ENCODE peak calls at places on chromosome 10, in seven cellular contexts. T, J, W, I, B, P and M are unnamed samples.

GRCh38 chr10:102723989-102724388 is 9.6 kb downstream of the SFXN2 start:
- DNase-seq in W (no peak), T (no peak), P (no peak), I (no peak), J (no peak), B (no peak), M (no peak)

GRCh38 chr10:33152146-33152545 is 182.3 kb downstream of the NRP1 start:
- DNase-seq in T (no peak), P (no peak), J (no peak), I (no peak), W (no peak), B (no peak), M (no peak)

GRCh38 chr10:129605266-129605985 is 138.4 kb downstream of the MGMT start:
- DNase-seq in P (peak; percentile 9), T (no peak), I (no peak), J (no peak), W (no peak), B (no peak), M (no peak)

GRCh38 chr10:99630439-99630838 is 10.2 kb upstream of the SLC25A28 start:
- DNase-seq in I (peak; percentile 14), W (no peak), T (peak; percentile 58), J (no peak), B (no peak), P (peak; percentile 64), M (no peak)

GRCh38 chr10:124916098-124916584 is 25.8 kb upstream of the ZRANB1 start:
- DNase-seq in J (no peak), I (no peak), W (no peak), T (no peak), P (peak; percentile 32), B (no peak), M (no peak)

GRCh38 chr10:3992374-3993178 is 207.6 kb upstream of the KLF6 start:
- DNase-seq in T (no peak), J (no peak), I (no peak), B (no peak), P (no peak), W (no peak), M (no peak)

GRCh38 chr10:111762114-111762513 is 421.5 kb downstream of the GPAM start:
- DNase-seq in W (no peak), P (no peak), B (no peak), I (no peak), J (no peak), T (no peak), M (no peak)

GRCh38 chr10:12344375-12345110 is 4.8 kb upstream of the CAMK1D start:
- DNase-seq in W (no peak), T (no peak), B (no peak), J (no peak), I (no peak), P (no peak), M (no peak)

GRCh38 chr10:110214380-110214826 is 7.0 kb downstream of the MXI1 start:
- DNase-seq in T (no peak), W (no peak), B (no peak), J (no peak), I (no peak), P (peak; percentile 58), M (no peak)

GRCh38 chr10:77637986-77638765 is 568 bp upstream of the KCNMA1 start:
- DNase-seq in J (peak; percentile 74), T (no peak), P (peak; percentile 61), W (no peak), B (peak; percentile 53), I (peak; percentile 86), M (no peak)

GRCh38 chr10:6737080-6737641 is 157.1 kb upstream of the PRKCQ start:
- DNase-seq in J (no peak), I (no peak), P (peak; percentile 60), W (no peak), T (no peak), B (no peak), M (no peak)

GRCh38 chr10:3950676-3951275 is 165.8 kb upstream of the KLF6 start:
- DNase-seq in I (no peak), B (no peak), P (no peak), W (peak; percentile 89), T (no peak), J (no peak), M (no peak)

GRCh38 chr10:102997998-102998397 is 79.9 kb downstream of the CNNM2 start:
- DNase-seq in W (no peak), P (no peak), T (no peak), I (no peak), J (no peak), B (no peak), M (no peak)

GRCh38 chr10:71339796-71340589 is 20.9 kb downstream of the SLC29A3 start:
- DNase-seq in J (no peak), P (no peak), I (no peak), W (no peak), T (peak; percentile 70), B (no peak), M (no peak)

GRCh38 chr10:15486404-15486803 is 115.3 kb upstream of the FAM171A1 start:
- DNase-seq in P (peak; percentile 86), I (no peak), T (no peak), W (no peak), B (no peak), J (no peak), M (no peak)

GRCh38 chr10:96588601-96589419 is 2.0 kb upstream of the TM9SF3 start:
- DNase-seq in P (no peak), I (no peak), W (no peak), T (no peak), J (no peak), B (no peak), M (no peak)

GRCh38 chr10:11006428-11006825 is 11.2 kb upstream of the CELF2 start:
- DNase-seq in T (no peak), W (no peak), P (no peak), I (no peak), B (no peak), J (no peak), M (no peak)
- H3K4me3 ChIP-seq in T (no peak overlapping the region), W (no peak overlapping the region), P (no peak overlapping the region), I (no peak overlapping the region), B (no peak overlapping the region), J (no peak overlapping the region), M (no peak overlapping the region)

DNA sequence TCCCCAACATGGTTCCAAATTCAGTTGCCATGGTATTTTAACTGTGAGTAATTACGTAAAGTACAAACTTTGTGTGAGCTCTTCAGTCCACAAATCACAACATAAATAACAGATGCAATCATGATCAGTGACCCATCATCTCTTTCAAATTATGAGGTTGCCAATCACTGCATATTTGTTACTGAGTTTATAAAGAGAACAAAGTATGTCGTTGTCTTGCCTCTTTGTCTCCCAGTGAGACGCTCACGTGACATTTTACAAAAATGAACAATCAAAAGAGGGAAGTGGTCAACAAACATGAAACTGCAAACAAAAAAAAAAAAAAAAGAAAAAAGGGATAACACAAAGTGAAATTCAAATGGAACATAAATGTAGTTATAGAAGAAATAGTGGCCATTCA is 122.7 kb upstream of the PDSS1 start:
- DNase-seq in T (no peak), J (no peak), I (no peak), W (no peak), B (no peak), P (no peak), M (no peak)
- H3K27ac ChIP-seq in T (no peak overlapping the region), J (no peak overlapping the region), I (no peak overlapping the region), W (no peak overlapping the region), B (no peak overlapping the region), P (no peak overlapping the region), M (no peak overlapping the region)

DNA sequence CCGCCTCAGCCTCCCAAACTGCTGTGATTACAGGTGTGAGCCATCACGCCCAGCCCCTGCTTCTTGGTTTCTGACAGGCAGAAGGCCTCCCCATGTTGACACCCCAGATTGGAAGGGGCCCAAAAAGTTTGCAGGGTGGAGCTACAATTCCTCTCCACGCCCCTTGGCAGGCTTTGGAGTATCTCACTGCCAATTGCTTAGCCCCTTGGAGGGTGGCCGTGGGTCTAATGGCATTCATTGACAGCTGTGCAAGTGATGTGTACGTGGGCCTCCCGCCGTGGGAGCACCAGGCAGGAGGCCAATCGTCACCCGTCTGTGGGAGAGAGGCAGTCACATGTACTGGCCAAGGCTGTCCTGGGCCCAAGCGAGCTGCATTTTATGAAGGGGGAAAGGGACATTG is 73.7 kb upstream of the PPIF start:
- DNase-seq in T (no peak), P (peak; percentile 35), I (no peak), W (no peak), J (peak; percentile 79), B (no peak), M (no peak)
- H3K4me1 ChIP-seq in T (peaks cover 82% of the 10 kb centered on the region), P (peaks cover 32% of the 10 kb centered on the region), I (peaks cover 4% of the 10 kb centered on the region), W (peaks cover under 1% of the 10 kb centered on the region), J (no peaks in the 10 kb centered on the region), B (peaks cover 10% of the 10 kb centered on the region), M (peaks cover 54% of the 10 kb centered on the region)

GRCh38 chr10:63697956-63698814 is 177.0 kb downstream of the REEP3 start:
- DNase-seq in I (no peak), P (no peak), W (no peak), J (no peak), B (no peak), T (no peak), M (no peak)
- H3K4me3 ChIP-seq in I (no peak overlapping the region), P (no peak overlapping the region), W (no peak overlapping the region), J (no peak overlapping the region), B (no peak overlapping the region), T (no peak overlapping the region), M (no peak overlapping the region)